ENCODE peak calls at places on chromosomes 11 and 22, in seven cellular contexts. Z is left ventricle myocardium inferior, S is psoas muscle, A is mesendoderm, N is mucosa of descending colon, V is kidney, X is Karpas-422. E is an unnamed sample.

GRCh38 chr11:132655187-132655855 is 877.0 kb downstream of the OPCML start:
- DNase-seq in A (no peak), S (no peak), Z (no peak), N (no peak), X (no peak), V (no peak), E (no peak)

GRCh38 chr11:130634981-130635473 is 186.6 kb downstream of the ADAMTS15 start:
- DNase-seq in V (no peak), N (no peak), S (peak; percentile 35), X (no peak), Z (no peak), A (peak; percentile 54), E (no peak)

GRCh38 chr11:70005107-70005818 is 72.9 kb upstream of the ANO1 start:
- DNase-seq in N (no peak), V (no peak), A (no peak), S (no peak), X (no peak), Z (no peak), E (no peak)

GRCh38 chr22:50621948-50622722 is 5.8 kb downstream of the ARSA start:
- DNase-seq in N (peak; percentile 71), S (no peak), V (peak; percentile 62), A (no peak), Z (no peak), X (peak; percentile 74), E (peak; percentile 32)

GRCh38 chr22:32987081-32987631 is 71.0 kb downstream of the SYN3 start:
- DNase-seq in Z (no peak), S (no peak), X (no peak), N (no peak), A (peak; percentile 94), V (no peak), E (no peak)

GRCh38 chr11:7579226-7579825 is 65.5 kb downstream of the PPFIBP2 start:
- DNase-seq in N (no peak), V (no peak), X (no peak), A (no peak), S (no peak), Z (no peak), E (no peak)

GRCh38 chr22:50296658-50297490 is 10.6 kb downstream of the PLXNB2 start:
- DNase-seq in S (no peak), Z (peak; percentile 50), X (no peak), V (no peak), N (no peak), A (no peak), E (no peak)

GRCh38 chr22:31952459-31952858 is 8.1 kb downstream of the YWHAH start:
- DNase-seq in V (no peak), X (no peak), Z (no peak), N (no peak), A (no peak), S (no peak), E (no peak)

GRCh38 chr11:112770487-112770886 is 190.7 kb upstream of the NCAM1 start:
- DNase-seq in V (no peak), A (no peak), X (no peak), N (no peak), S (peak; percentile 71), Z (peak; percentile 41), E (no peak)

GRCh38 chr11:117505285-117505970 is 177.8 kb downstream of the CEP164 start:
- DNase-seq in A (no peak), V (no peak), Z (no peak), N (no peak), X (no peak), S (no peak), E (no peak)

GRCh38 chr11:78200553-78200952 is 11.8 kb downstream of the USP35 start:
- DNase-seq in Z (no peak), N (no peak), V (no peak), A (no peak), X (no peak), S (no peak), E (no peak)

GRCh38 chr11:77819921-77820564 is 479 bp downstream of the RSF1 start:
- DNase-seq in A (peak; percentile 92), X (peak; percentile 75), N (peak; percentile 69), V (peak; percentile 89), S (peak; percentile 41), Z (peak; percentile 38), E (no peak)

GRCh38 chr11:6757373-6757967 is 14.3 kb downstream of the OR2AG2 start:
- DNase-seq in Z (peak; percentile 26), N (peak; percentile 30), A (peak; percentile 73), S (peak; percentile 15), X (peak; percentile 78), V (no peak), E (peak; percentile 33)

GRCh38 chr11:113730887-113731726 is 25.0 kb upstream of the TMPRSS5 start:
- DNase-seq in N (no peak), V (no peak), A (peak; percentile 69), S (peak; percentile 20), X (peak; percentile 47), Z (no peak), E (no peak)

GRCh38 chr11:88292156-88292844 is 45.2 kb downstream of the CTSC start:
- DNase-seq in V (no peak), A (no peak), X (no peak), Z (no peak), N (peak; percentile 36), S (no peak), E (no peak)

GRCh38 chr11:72770799-72771198 is 18.6 kb upstream of the ARAP1 start:
- DNase-seq in S (no peak), N (no peak), A (no peak), X (no peak), V (no peak), Z (no peak), E (no peak)

GRCh38 chr11:104534268-104534667 is 364.0 kb downstream of the CASP12 start:
- DNase-seq in V (no peak), X (no peak), Z (no peak), A (peak; percentile 30), N (no peak), S (no peak), E (no peak)

GRCh38 chr11:1086171-1087102 is 11.8 kb downstream of the MUC2 start:
- DNase-seq in Z (peak; percentile 11), A (no peak), S (peak; percentile 7), V (peak; percentile 53), N (peak; percentile 27), X (no peak), E (peak; percentile 39)

GRCh38 chr11:65133724-65134123 is 595 bp downstream of the SYVN1 start:
- DNase-seq in N (peak; percentile 54), X (peak; percentile 70), Z (peak; percentile 39), V (peak; percentile 81), S (peak; percentile 69), A (no peak), E (no peak)

GRCh38 chr11:120747801-120748484 is 236.4 kb downstream of the GRIK4 start:
- DNase-seq in V (no peak), N (no peak), S (no peak), X (no peak), Z (no peak), A (no peak), E (no peak)

GRCh38 chr11:64643927-64644326 is 52.9 kb downstream of the SLC22A12 start:
- DNase-seq in X (no peak), A (no peak), Z (no peak), S (no peak), N (no peak), V (no peak), E (no peak)

GRCh38 chr22:18083406-18083805 is 5.6 kb downstream of the PEX26 start:
- DNase-seq in X (no peak), Z (no peak), V (no peak), N (no peak), S (no peak), A (no peak), E (no peak)

GRCh38 chr11:2662430-2663299 is 37.1 kb downstream of the KCNQ1OT1 start:
- DNase-seq in N (no peak), X (no peak), S (no peak), V (peak; percentile 50), A (no peak), Z (no peak), E (no peak)

GRCh38 chr11:10564692-10565318 is 3.7 kb downstream of the LYVE1 start:
- DNase-seq in N (no peak), V (no peak), X (no peak), S (no peak), Z (no peak), A (peak; percentile 42), E (no peak)

GRCh38 chr22:43921361-43921760 is 2.2 kb upstream of the PNPLA3 start:
- DNase-seq in Z (no peak), A (no peak), N (no peak), V (no peak), X (no peak), S (peak; percentile 63), E (no peak)

GRCh38 chr22:26476705-26477340 is 6.8 kb downstream of the HPS4 start:
- DNase-seq in Z (no peak), A (peak; percentile 63), N (no peak), S (no peak), X (no peak), V (no peak), E (no peak)
- H3K4me1 ChIP-seq in Z (peaks cover 32% of the 10 kb centered on the region), A (no peaks in the 10 kb centered on the region), N (peaks cover 19% of the 10 kb centered on the region), S (peaks cover 39% of the 10 kb centered on the region), X (peaks cover 37% of the 10 kb centered on the region), V (peaks cover 7% of the 10 kb centered on the region), E (peaks cover 32% of the 10 kb centered on the region)

DNA sequence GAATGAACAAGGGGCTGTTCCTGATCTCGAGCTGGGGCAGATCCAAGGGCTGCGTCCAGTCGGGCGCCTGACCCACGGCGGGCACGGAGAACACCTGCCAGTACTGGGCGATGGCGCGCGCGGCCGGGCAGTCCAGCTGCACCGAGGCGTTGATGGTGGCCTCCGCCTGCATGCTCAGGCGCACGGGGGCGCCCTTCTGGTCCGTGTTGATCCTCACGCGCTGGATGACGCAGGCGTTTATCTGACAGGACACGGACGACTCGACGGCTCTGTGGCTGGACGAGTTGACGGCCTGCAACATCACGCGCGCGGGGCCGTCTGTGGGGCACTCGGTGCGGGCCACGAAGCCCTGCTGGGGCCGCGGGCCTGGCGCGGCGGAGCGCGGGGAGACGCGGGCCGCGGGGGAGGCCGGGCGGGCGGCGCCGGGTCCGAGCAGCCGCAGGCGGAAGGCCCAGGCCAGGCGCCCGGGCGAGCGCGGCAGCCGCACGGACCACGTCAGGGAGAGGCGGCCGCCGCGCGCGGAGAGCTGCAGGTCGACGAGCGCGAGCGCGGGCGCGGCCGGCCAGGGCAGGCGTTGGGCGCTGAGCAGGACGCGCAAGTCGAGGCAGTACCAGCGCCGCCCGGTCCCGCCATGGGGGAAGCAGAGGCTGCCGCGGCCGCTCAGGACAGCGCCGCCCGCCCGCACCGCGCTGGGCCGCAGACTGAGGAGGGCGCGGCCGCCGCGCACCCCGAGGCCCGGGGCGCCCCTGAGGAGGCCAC is 515 bp downstream of the PKDREJ start:
- DNase-seq in Z (peak; percentile 72), A (peak; percentile 84), X (no peak), S (peak; percentile 77), N (peak; percentile 79), V (peak; percentile 91), E (peak; percentile 19)
- H3K4me3 ChIP-seq in Z (peak overlapping the region; percentile 51), A (no peak overlapping the region), X (no peak overlapping the region), S (peak overlapping the region; percentile 49), N (no peak overlapping the region), V (no peak overlapping the region), E (no peak overlapping the region)

GRCh38 chr11:123168236-123168635 is 26.8 kb downstream of the CLMP start:
- DNase-seq in A (peak; percentile 23), Z (no peak), N (no peak), X (no peak), V (no peak), S (no peak), E (no peak)
- H3K36me3 ChIP-seq in A (no peaks in the 10 kb centered on the region), Z (no peaks in the 10 kb centered on the region), N (no peaks in the 10 kb centered on the region), X (no peaks in the 10 kb centered on the region), V (no peaks in the 10 kb centered on the region), S (no peaks in the 10 kb centered on the region), E (no peaks in the 10 kb centered on the region)

GRCh38 chr11:27456140-27456801 is 16.3 kb downstream of the LGR4 start:
- DNase-seq in Z (no peak), N (no peak), S (no peak), V (no peak), A (no peak), X (no peak), E (no peak)
- H3K4me1 ChIP-seq in Z (peaks cover 56% of the 10 kb centered on the region), N (no peaks in the 10 kb centered on the region), S (peaks cover 8% of the 10 kb centered on the region), V (peaks cover 53% of the 10 kb centered on the region), A (no peaks in the 10 kb centered on the region), X (no peaks in the 10 kb centered on the region), E (no peaks in the 10 kb centered on the region)

E was measured in CD8-positive, alpha-beta memory T cell.